ENCODE peak calls at places on chromosome 7, in six cellular contexts. One of them, this sample, is unnamed.

GRCh38 chr7:66732439-66732838 is 8.1 kb upstream of the RABGEF1 start:
- DNase-seq in endothelial cell of umbilical vein: no peak
- DNase-seq in HepG2: no peak
- DNase-seq in K562: no peak
- DNase-seq in GM12878: no peak
- DNase-seq in NB4: no peak
- DNase-seq in this sample: no peak

GRCh38 chr7:100444311-100445278 is 8.3 kb upstream of the PPP1R35 start:
- DNase-seq in endothelial cell of umbilical vein: peak; percentile 96
- DNase-seq in HepG2: peak; percentile 96
- DNase-seq in K562: peak; percentile 90
- DNase-seq in GM12878: no peak
- DNase-seq in NB4: peak; percentile 66
- DNase-seq in this sample: peak; percentile 43

GRCh38 chr7:127809285-127809702 is 157.3 kb downstream of the SND1 start:
- DNase-seq in endothelial cell of umbilical vein: no peak
- DNase-seq in HepG2: no peak
- DNase-seq in K562: peak; percentile 77
- DNase-seq in GM12878: no peak
- DNase-seq in NB4: peak; percentile 20
- DNase-seq in this sample: no peak

GRCh38 chr7:26278769-26279168 is 12.9 kb upstream of the SNX10 start:
- DNase-seq in endothelial cell of umbilical vein: no peak
- DNase-seq in HepG2: peak; percentile 49
- DNase-seq in K562: peak; percentile 16
- DNase-seq in GM12878: no peak
- DNase-seq in NB4: peak; percentile 80
- DNase-seq in this sample: peak; percentile 47

GRCh38 chr7:45221896-45222604 is 64.5 kb downstream of the RAMP3 start:
- DNase-seq in endothelial cell of umbilical vein: no peak
- DNase-seq in HepG2: no peak
- DNase-seq in K562: no peak
- DNase-seq in GM12878: no peak
- DNase-seq in NB4: no peak
- DNase-seq in this sample: no peak

GRCh38 chr7:28018851-28019465 is 161.6 kb downstream of the JAZF1 start:
- DNase-seq in endothelial cell of umbilical vein: no peak
- DNase-seq in HepG2: no peak
- DNase-seq in K562: no peak
- DNase-seq in GM12878: no peak
- DNase-seq in NB4: no peak
- DNase-seq in this sample: no peak

GRCh38 chr7:25832456-25832855 is 319.5 kb upstream of the NFE2L3 start:
- DNase-seq in endothelial cell of umbilical vein: peak; percentile 78
- DNase-seq in HepG2: peak; percentile 77
- DNase-seq in K562: no peak
- DNase-seq in GM12878: no peak
- DNase-seq in NB4: no peak
- DNase-seq in this sample: no peak

GRCh38 chr7:102841290-102841689 is 71.5 kb upstream of the LRRC17 start:
- DNase-seq in endothelial cell of umbilical vein: no peak
- DNase-seq in HepG2: no peak
- DNase-seq in K562: no peak
- DNase-seq in GM12878: peak; percentile 24
- DNase-seq in NB4: no peak
- DNase-seq in this sample: no peak

GRCh38 chr7:17870406-17870805 is 69.9 kb downstream of the SNX13 start:
- DNase-seq in endothelial cell of umbilical vein: no peak
- DNase-seq in HepG2: no peak
- DNase-seq in K562: no peak
- DNase-seq in GM12878: no peak
- DNase-seq in NB4: no peak
- DNase-seq in this sample: no peak

GRCh38 chr7:99827040-99827778 is 604 bp upstream of the CYP3A43 start:
- DNase-seq in endothelial cell of umbilical vein: no peak
- DNase-seq in HepG2: peak; percentile 95
- DNase-seq in K562: no peak
- DNase-seq in GM12878: no peak
- DNase-seq in NB4: no peak
- DNase-seq in this sample: no peak

GRCh38 chr7:130288168-130288567 is 4.8 kb upstream of the CPA4 start:
- DNase-seq in endothelial cell of umbilical vein: no peak
- DNase-seq in HepG2: no peak
- DNase-seq in K562: no peak
- DNase-seq in GM12878: no peak
- DNase-seq in NB4: no peak
- DNase-seq in this sample: no peak

GRCh38 chr7:2544541-2545188 is 10.7 kb downstream of the BRAT1 start:
- DNase-seq in endothelial cell of umbilical vein: no peak
- DNase-seq in HepG2: no peak
- DNase-seq in K562: no peak
- DNase-seq in GM12878: no peak
- DNase-seq in NB4: no peak
- DNase-seq in this sample: no peak

GRCh38 chr7:116526897-116527296 is 2.1 kb downstream of the CAV1 start:
- DNase-seq in endothelial cell of umbilical vein: peak; percentile 45
- DNase-seq in HepG2: no peak
- DNase-seq in K562: no peak
- DNase-seq in GM12878: no peak
- DNase-seq in NB4: no peak
- DNase-seq in this sample: no peak
- TF ChIP-seq MYC in endothelial cell of umbilical vein: no peak
- TF ChIP-seq MYC in HepG2: no peak
- TF ChIP-seq MYC in K562: no peak
- TF ChIP-seq MYC in GM12878: no peak
- TF ChIP-seq MYC in NB4: no peak
- TF ChIP-seq MYC in this sample: no peak

GRCh38 chr7:30237271-30237695 is 47.1 kb upstream of the ZNRF2 start:
- DNase-seq in endothelial cell of umbilical vein: no peak
- DNase-seq in HepG2: no peak
- DNase-seq in K562: no peak
- DNase-seq in GM12878: no peak
- DNase-seq in NB4: no peak
- DNase-seq in this sample: no peak

GRCh38 chr7:30240401-30240800 is 44.0 kb upstream of the ZNRF2 start:
- DNase-seq in endothelial cell of umbilical vein: no peak
- DNase-seq in HepG2: no peak
- DNase-seq in K562: peak; percentile 27
- DNase-seq in GM12878: no peak
- DNase-seq in NB4: peak; percentile 36
- DNase-seq in this sample: no peak

GRCh38 chr7:30241767-30242166 is 42.6 kb upstream of the ZNRF2 start:
- DNase-seq in endothelial cell of umbilical vein: no peak
- DNase-seq in HepG2: no peak
- DNase-seq in K562: no peak
- DNase-seq in GM12878: no peak
- DNase-seq in NB4: no peak
- DNase-seq in this sample: no peak

GRCh38 chr7:30244340-30244739 is 40.1 kb upstream of the ZNRF2 start:
- DNase-seq in endothelial cell of umbilical vein: no peak
- DNase-seq in HepG2: no peak
- DNase-seq in K562: no peak
- DNase-seq in GM12878: no peak
- DNase-seq in NB4: no peak
- DNase-seq in this sample: no peak

GRCh38 chr7:30238721-30239441 is 45.5 kb upstream of the ZNRF2 start:
- DNase-seq in endothelial cell of umbilical vein: peak; percentile 7
- DNase-seq in HepG2: peak; percentile 91
- DNase-seq in K562: no peak
- DNase-seq in GM12878: peak; percentile 75
- DNase-seq in NB4: no peak
- DNase-seq in this sample: no peak
- H3K4me3 ChIP-seq in endothelial cell of umbilical vein: no peak overlapping the region
- H3K4me3 ChIP-seq in HepG2: no peak overlapping the region
- H3K4me3 ChIP-seq in K562: no peak overlapping the region
- H3K4me3 ChIP-seq in GM12878: no peak overlapping the region
- H3K4me3 ChIP-seq in NB4: no peak overlapping the region
- H3K4me3 ChIP-seq in this sample: no peak overlapping the region

DNA sequence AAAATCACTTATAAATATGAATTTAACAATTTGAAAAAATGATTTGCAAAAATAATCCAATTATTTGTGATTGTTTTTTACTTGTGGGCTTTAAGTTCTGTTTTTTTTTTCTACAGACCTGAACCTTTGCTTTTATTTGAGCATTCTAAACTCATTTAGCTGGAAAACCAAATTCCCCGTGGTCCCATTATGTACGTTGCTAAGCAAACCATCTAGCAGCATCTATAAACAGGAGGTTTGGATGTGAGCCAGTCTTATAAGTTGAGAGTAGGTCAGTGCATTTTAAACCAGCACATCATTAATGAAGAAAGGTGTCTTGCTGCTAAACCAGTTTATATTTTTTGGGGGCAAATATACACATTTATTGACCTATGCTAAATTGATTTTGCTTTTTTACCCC is 77.3 kb downstream of the LRRN3 start:
- DNase-seq in endothelial cell of umbilical vein: no peak
- DNase-seq in HepG2: no peak
- DNase-seq in K562: no peak
- DNase-seq in GM12878: no peak
- DNase-seq in NB4: no peak
- DNase-seq in this sample: no peak
- TF ChIP-seq MYC in endothelial cell of umbilical vein: no peak
- TF ChIP-seq MYC in HepG2: no peak
- TF ChIP-seq MYC in K562: no peak
- TF ChIP-seq MYC in GM12878: no peak
- TF ChIP-seq MYC in NB4: no peak
- TF ChIP-seq MYC in this sample: no peak

DNA sequence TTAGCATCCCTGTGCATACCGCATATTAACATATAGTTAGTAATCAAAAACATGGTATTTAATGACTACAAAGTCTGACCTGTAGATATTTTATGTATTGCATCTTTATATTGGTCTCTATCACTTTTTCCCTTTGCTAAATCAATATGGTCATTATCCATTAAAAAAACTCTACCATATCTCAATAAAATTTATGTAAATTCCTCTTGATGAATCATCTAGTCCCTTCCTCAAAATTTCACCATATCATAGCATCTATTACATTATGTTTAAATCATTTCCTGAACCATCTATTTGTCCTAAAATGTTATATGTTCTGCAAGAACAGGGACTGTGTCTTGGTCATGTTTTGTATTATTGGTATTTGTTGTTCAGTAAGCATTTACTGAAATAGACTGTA is 7.7 kb upstream of the ING3 start:
- DNase-seq in endothelial cell of umbilical vein: peak; percentile 36
- DNase-seq in HepG2: no peak
- DNase-seq in K562: no peak
- DNase-seq in GM12878: no peak
- DNase-seq in NB4: no peak
- DNase-seq in this sample: no peak
- H3K4me3 ChIP-seq in endothelial cell of umbilical vein: no peak overlapping the region
- H3K4me3 ChIP-seq in HepG2: no peak overlapping the region
- H3K4me3 ChIP-seq in K562: no peak overlapping the region
- H3K4me3 ChIP-seq in GM12878: no peak overlapping the region
- H3K4me3 ChIP-seq in NB4: no peak overlapping the region
- H3K4me3 ChIP-seq in this sample: no peak overlapping the region

GRCh38 chr7:101681170-101682007 is 52.3 kb upstream of the MYL10 start:
- DNase-seq in endothelial cell of umbilical vein: peak; percentile 88
- DNase-seq in HepG2: no peak
- DNase-seq in K562: no peak
- DNase-seq in GM12878: no peak
- DNase-seq in NB4: peak; percentile 61
- DNase-seq in this sample: peak; percentile 78
- TF ChIP-seq MYC in endothelial cell of umbilical vein: no peak
- TF ChIP-seq MYC in HepG2: no peak
- TF ChIP-seq MYC in K562: no peak
- TF ChIP-seq MYC in GM12878: no peak
- TF ChIP-seq MYC in NB4: no peak
- TF ChIP-seq MYC in this sample: no peak

GRCh38 chr7:158508802-158509385 is 78.7 kb downstream of the PTPRN2 start:
- DNase-seq in endothelial cell of umbilical vein: no peak
- DNase-seq in HepG2: no peak
- DNase-seq in K562: peak; percentile 41
- DNase-seq in GM12878: no peak
- DNase-seq in NB4: peak; percentile 64
- DNase-seq in this sample: no peak
- H3K4me3 ChIP-seq in endothelial cell of umbilical vein: no peak overlapping the region
- H3K4me3 ChIP-seq in HepG2: no peak overlapping the region
- H3K4me3 ChIP-seq in K562: no peak overlapping the region
- H3K4me3 ChIP-seq in GM12878: no peak overlapping the region
- H3K4me3 ChIP-seq in NB4: peak overlapping the region; percentile 51
- H3K4me3 ChIP-seq in this sample: no peak overlapping the region

GRCh38 chr7:34133983-34134782 is 228.8 kb downstream of the BMPER start:
- DNase-seq in endothelial cell of umbilical vein: peak; percentile 67
- DNase-seq in HepG2: peak; percentile 18
- DNase-seq in K562: peak; percentile 37
- DNase-seq in GM12878: no peak
- DNase-seq in NB4: peak; percentile 76
- DNase-seq in this sample: peak; percentile 64
- TF ChIP-seq MYC in endothelial cell of umbilical vein: no peak
- TF ChIP-seq MYC in HepG2: no peak
- TF ChIP-seq MYC in K562: no peak
- TF ChIP-seq MYC in GM12878: no peak
- TF ChIP-seq MYC in NB4: no peak
- TF ChIP-seq MYC in this sample: no peak

GRCh38 chr7:56051339-56052191 is at the start of the genes CCT6A and PSPH:
- DNase-seq in endothelial cell of umbilical vein: peak; percentile 99
- DNase-seq in HepG2: peak; percentile 96
- DNase-seq in K562: peak; percentile 98
- DNase-seq in GM12878: peak; percentile 87
- DNase-seq in NB4: peak; percentile 100
- DNase-seq in this sample: peak; percentile 89

GRCh38 chr7:56053993-56054392 is 2.4 kb downstream of the CCT6A start:
- DNase-seq in endothelial cell of umbilical vein: no peak
- DNase-seq in HepG2: no peak
- DNase-seq in K562: no peak
- DNase-seq in GM12878: no peak
- DNase-seq in NB4: no peak
- DNase-seq in this sample: no peak

GRCh38 chr7:56051053-56051338 is 248 bp downstream of the PSPH start:
- DNase-seq in endothelial cell of umbilical vein: no peak
- DNase-seq in HepG2: no peak
- DNase-seq in K562: no peak
- DNase-seq in GM12878: no peak
- DNase-seq in NB4: no peak
- DNase-seq in this sample: no peak

GRCh38 chr7:56048245-56048644 is 3.0 kb downstream of the PSPH start:
- DNase-seq in endothelial cell of umbilical vein: no peak
- DNase-seq in HepG2: no peak
- DNase-seq in K562: no peak
- DNase-seq in GM12878: no peak
- DNase-seq in NB4: no peak
- DNase-seq in this sample: no peak

GRCh38 chr7:56053379-56053778 is 1.8 kb downstream of the CCT6A start:
- DNase-seq in endothelial cell of umbilical vein: no peak
- DNase-seq in HepG2: no peak
- DNase-seq in K562: no peak
- DNase-seq in GM12878: no peak
- DNase-seq in NB4: no peak
- DNase-seq in this sample: no peak
- H3K4me3 ChIP-seq in endothelial cell of umbilical vein: no peak overlapping the region
- H3K4me3 ChIP-seq in HepG2: peak overlapping the region; percentile 81
- H3K4me3 ChIP-seq in K562: peak overlapping the region; percentile 82
- H3K4me3 ChIP-seq in GM12878: peak overlapping the region; percentile 64
- H3K4me3 ChIP-seq in NB4: peak overlapping the region; percentile 98
- H3K4me3 ChIP-seq in this sample: peak overlapping the region; percentile 96